ENCODE peak calls at places on chromosomes 2 and 18, in five cellular contexts. One of them, this sample, is unnamed.

GRCh38 chr2:217286833-217287232 is 427.0 kb upstream of the TNP1 start:
- DNase-seq in HCT116: no peak
- DNase-seq in K562: no peak
- DNase-seq in HepG2: no peak
- DNase-seq in H1: no peak
- DNase-seq in this sample: no peak

GRCh38 chr2:65660340-65660739 is 227.9 kb upstream of the SPRED2 start:
- DNase-seq in HCT116: no peak
- DNase-seq in K562: no peak
- DNase-seq in HepG2: peak; percentile 23
- DNase-seq in H1: no peak
- DNase-seq in this sample: no peak

GRCh38 chr2:229342376-229342775 is 71.3 kb upstream of the PID1 start:
- DNase-seq in HCT116: peak; percentile 26
- DNase-seq in K562: peak; percentile 7
- DNase-seq in HepG2: peak; percentile 4
- DNase-seq in H1: peak; percentile 89
- DNase-seq in this sample: no peak

GRCh38 chr2:96912356-96913116 is 42.7 kb upstream of the SEMA4C start:
- DNase-seq in HCT116: no peak
- DNase-seq in K562: no peak
- DNase-seq in HepG2: no peak
- DNase-seq in H1: no peak
- DNase-seq in this sample: no peak

GRCh38 chr2:148674063-148675020 is 29.8 kb downstream of the EPC2 start:
- DNase-seq in HCT116: peak; percentile 28
- DNase-seq in K562: peak; percentile 68
- DNase-seq in HepG2: peak; percentile 50
- DNase-seq in H1: peak; percentile 67
- DNase-seq in this sample: no peak

GRCh38 chr2:105827351-105828096 is 82.8 kb downstream of the NCK2 start:
- DNase-seq in HCT116: no peak
- DNase-seq in K562: no peak
- DNase-seq in HepG2: no peak
- DNase-seq in H1: no peak
- DNase-seq in this sample: no peak

GRCh38 chr2:170973492-170974303 is 44.6 kb downstream of the GORASP2 start:
- DNase-seq in HCT116: peak; percentile 62
- DNase-seq in K562: peak; percentile 99
- DNase-seq in HepG2: peak; percentile 83
- DNase-seq in H1: peak; percentile 93
- DNase-seq in this sample: no peak

GRCh38 chr2:175435012-175435411 is 253.5 kb upstream of the ATP5MC3 start:
- DNase-seq in HCT116: no peak
- DNase-seq in K562: no peak
- DNase-seq in HepG2: no peak
- DNase-seq in H1: no peak
- DNase-seq in this sample: no peak

GRCh38 chr18:11826836-11827235 is 24.4 kb upstream of the CHMP1B start:
- DNase-seq in HCT116: no peak
- DNase-seq in K562: no peak
- DNase-seq in HepG2: peak; percentile 34
- DNase-seq in H1: no peak
- DNase-seq in this sample: no peak

GRCh38 chr18:2651981-2652380 is 3.5 kb upstream of the SMCHD1 start:
- DNase-seq in HCT116: no peak
- DNase-seq in K562: no peak
- DNase-seq in HepG2: no peak
- DNase-seq in H1: no peak
- DNase-seq in this sample: no peak

GRCh38 chr2:237434916-237435315 is 21.0 kb upstream of the COL6A3 start:
- DNase-seq in HCT116: no peak
- DNase-seq in K562: peak; percentile 8
- DNase-seq in HepG2: no peak
- DNase-seq in H1: no peak
- DNase-seq in this sample: peak; percentile 24

GRCh38 chr2:177573120-177573519 is 180.5 kb downstream of the AGPS start:
- DNase-seq in HCT116: no peak
- DNase-seq in K562: no peak
- DNase-seq in HepG2: no peak
- DNase-seq in H1: no peak
- DNase-seq in this sample: no peak

GRCh38 chr2:233061591-233062446 is 1.7 kb downstream of the INPP5D start:
- DNase-seq in HCT116: no peak
- DNase-seq in K562: peak; percentile 24
- DNase-seq in HepG2: peak; percentile 88
- DNase-seq in H1: no peak
- DNase-seq in this sample: no peak

GRCh38 chr2:174026122-174026845 is 61.1 kb upstream of the SP3 start:
- DNase-seq in HCT116: no peak
- DNase-seq in K562: no peak
- DNase-seq in HepG2: no peak
- DNase-seq in H1: no peak
- DNase-seq in this sample: no peak

GRCh38 chr2:240876475-240877251 is 8.0 kb downstream of the AGXT start:
- DNase-seq in HCT116: no peak
- DNase-seq in K562: no peak
- DNase-seq in HepG2: peak; percentile 94
- DNase-seq in H1: no peak
- DNase-seq in this sample: no peak
- TF ChIP-seq POLR2AphosphoS5 in HCT116: no peak
- TF ChIP-seq POLR2AphosphoS5 in K562: no peak
- TF ChIP-seq POLR2AphosphoS5 in HepG2: peak; percentile 86
- TF ChIP-seq POLR2AphosphoS5 in H1: no peak
- TF ChIP-seq POLR2AphosphoS5 in this sample: no peak

DNA sequence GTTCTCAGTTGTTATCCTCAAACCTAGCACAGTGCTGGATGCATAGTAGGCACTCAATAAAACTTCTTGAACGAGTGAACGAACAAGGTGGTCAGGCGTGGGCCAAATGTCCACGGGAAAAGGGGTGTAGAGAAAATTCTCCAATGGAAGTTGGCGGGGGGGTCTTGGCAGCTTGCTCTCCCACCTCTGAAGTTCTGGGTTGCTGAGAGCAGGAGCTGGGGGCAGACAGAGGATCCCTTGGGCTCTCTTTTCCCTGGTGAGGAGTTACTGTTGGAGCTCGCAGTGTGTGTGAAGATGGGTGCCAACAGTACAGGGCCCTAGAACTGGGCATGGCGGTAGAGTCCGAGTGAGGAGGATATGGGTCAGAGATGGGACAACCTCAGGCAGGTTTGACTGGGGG is 2.3 kb upstream of the CRYBA2 start:
- DNase-seq in HCT116: no peak
- DNase-seq in K562: no peak
- DNase-seq in HepG2: no peak
- DNase-seq in H1: no peak
- DNase-seq in this sample: no peak
- TF ChIP-seq EZH2 in HCT116: no peak
- TF ChIP-seq EZH2 in K562: no peak
- TF ChIP-seq EZH2 in HepG2: no peak
- TF ChIP-seq EZH2 in H1: peak; percentile 68
- TF ChIP-seq EZH2 in this sample: no peak

DNA sequence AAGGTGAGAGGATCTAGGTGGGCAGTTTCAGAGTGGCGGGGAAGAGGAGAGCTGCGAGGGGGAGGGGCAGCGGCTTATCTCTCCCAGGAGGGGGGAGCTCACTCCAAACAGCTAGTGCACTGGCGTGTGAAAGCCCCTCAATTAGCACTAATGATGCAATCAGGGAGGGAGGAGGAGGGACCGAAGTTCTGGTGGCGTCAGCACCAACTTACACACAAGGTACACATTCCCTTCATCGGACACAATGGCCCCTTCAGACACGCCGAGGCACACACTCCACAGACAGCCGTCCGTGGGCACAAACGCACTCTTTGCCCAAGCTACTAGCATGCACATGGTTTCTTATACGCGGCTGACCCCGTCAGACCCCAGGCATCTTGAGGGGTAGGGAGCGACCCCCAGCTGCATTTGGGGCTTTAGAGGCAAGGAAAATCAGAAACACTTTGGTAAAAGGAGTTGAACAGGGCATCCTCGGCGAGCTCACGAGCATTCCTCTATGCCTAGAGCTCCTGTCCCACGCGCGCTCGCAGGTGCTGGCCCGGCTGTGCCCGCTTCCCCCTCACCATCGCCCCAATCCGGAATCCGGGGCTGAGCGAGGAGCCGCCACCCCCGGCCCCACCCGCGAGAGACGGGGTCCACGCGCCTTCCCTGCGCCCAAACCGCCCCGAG is 868 bp upstream of the PKDCC start:
- DNase-seq in HCT116: no peak
- DNase-seq in K562: peak; percentile 40
- DNase-seq in HepG2: peak; percentile 58
- DNase-seq in H1: peak; percentile 70
- DNase-seq in this sample: no peak
- H3K9ac ChIP-seq in HCT116: no peak overlapping the region
- H3K9ac ChIP-seq in K562: no peak overlapping the region
- H3K9ac ChIP-seq in HepG2: peak overlapping the region; percentile 64
- H3K9ac ChIP-seq in H1: peak overlapping the region; percentile 71
- H3K9ac ChIP-seq in this sample: peak overlapping the region; percentile 70

GRCh38 chr18:48727685-48728084 is 188.9 kb downstream of the CTIF start:
- DNase-seq in HCT116: no peak
- DNase-seq in K562: no peak
- DNase-seq in HepG2: no peak
- DNase-seq in H1: no peak
- DNase-seq in this sample: no peak
- TF ChIP-seq POLR2AphosphoS5 in HCT116: no peak
- TF ChIP-seq POLR2AphosphoS5 in K562: no peak
- TF ChIP-seq POLR2AphosphoS5 in HepG2: no peak
- TF ChIP-seq POLR2AphosphoS5 in H1: no peak
- TF ChIP-seq POLR2AphosphoS5 in this sample: no peak

DNA sequence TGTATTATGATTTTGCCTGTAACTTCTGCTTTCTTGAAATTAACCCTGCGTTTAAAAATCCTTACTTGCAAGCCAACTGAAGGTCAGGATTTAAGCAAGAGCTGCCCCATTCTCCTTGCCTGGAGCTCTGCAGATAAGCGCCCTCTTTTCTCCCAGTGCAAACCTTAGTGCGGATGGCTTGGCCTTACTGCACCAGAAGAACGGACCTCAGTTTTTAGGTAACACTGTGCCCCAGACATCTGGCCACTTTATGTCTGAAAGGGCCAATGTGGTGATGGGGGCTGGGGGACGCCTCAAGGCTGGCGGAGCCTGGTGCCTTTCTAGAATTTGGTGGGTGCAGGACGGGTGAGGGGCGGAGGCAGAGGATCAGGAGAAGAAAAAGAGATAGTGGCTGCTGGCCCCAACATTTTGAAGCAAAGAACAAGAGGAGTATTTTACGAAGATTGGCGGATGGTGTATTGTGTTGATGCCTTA is 718 bp upstream of the TNFRSF11A start:
- DNase-seq in HCT116: no peak
- DNase-seq in K562: no peak
- DNase-seq in HepG2: no peak
- DNase-seq in H1: peak; percentile 64
- DNase-seq in this sample: no peak
- TF ChIP-seq EZH2 in HCT116: no peak
- TF ChIP-seq EZH2 in K562: no peak
- TF ChIP-seq EZH2 in HepG2: no peak
- TF ChIP-seq EZH2 in H1: no peak
- TF ChIP-seq EZH2 in this sample: no peak

GRCh38 chr2:241507430-241508239 is 749 bp downstream of the STK25 start:
- DNase-seq in HCT116: no peak
- DNase-seq in K562: peak; percentile 49
- DNase-seq in HepG2: peak; percentile 62
- DNase-seq in H1: peak; percentile 73
- DNase-seq in this sample: no peak

GRCh38 chr2:241508510-241509407 is at the start of gene STK25:
- DNase-seq in HCT116: peak; percentile 94
- DNase-seq in K562: peak; percentile 90
- DNase-seq in HepG2: peak; percentile 97
- DNase-seq in H1: peak; percentile 94
- DNase-seq in this sample: peak; percentile 75

GRCh38 chr2:241509408-241509784 is 1.0 kb upstream of the STK25 start:
- DNase-seq in HCT116: no peak
- DNase-seq in K562: no peak
- DNase-seq in HepG2: no peak
- DNase-seq in H1: no peak
- DNase-seq in this sample: no peak

GRCh38 chr2:241506793-241507429 is 1.5 kb downstream of the STK25 start:
- DNase-seq in HCT116: no peak
- DNase-seq in K562: no peak
- DNase-seq in HepG2: no peak
- DNase-seq in H1: no peak
- DNase-seq in this sample: no peak

DNA sequence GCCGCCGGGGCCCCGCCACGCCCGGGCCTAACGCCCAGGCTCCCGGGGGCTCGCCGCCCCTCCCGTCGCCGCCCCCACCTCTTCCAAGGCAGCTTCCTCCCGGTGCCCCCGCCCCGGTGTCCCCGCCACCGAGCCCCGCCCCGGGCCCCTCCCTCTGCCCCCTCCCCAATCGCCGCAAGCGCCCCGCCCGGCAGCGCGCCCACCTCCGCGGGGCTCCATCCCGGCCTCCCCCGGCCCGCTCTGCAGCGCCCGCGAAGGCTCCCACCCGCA is 209 bp downstream of the STK25 start:
- DNase-seq in HCT116: no peak
- DNase-seq in K562: peak; percentile 78
- DNase-seq in HepG2: no peak
- DNase-seq in H1: no peak
- DNase-seq in this sample: no peak
- H3K9ac ChIP-seq in HCT116: peak overlapping the region; percentile 87
- H3K9ac ChIP-seq in K562: peak overlapping the region; percentile 74
- H3K9ac ChIP-seq in HepG2: peak overlapping the region; percentile 83
- H3K9ac ChIP-seq in H1: no peak overlapping the region
- H3K9ac ChIP-seq in this sample: peak overlapping the region; percentile 82

GRCh38 chr2:44656460-44656859 is 285.0 kb upstream of the SIX3 start:
- DNase-seq in HCT116: no peak
- DNase-seq in K562: no peak
- DNase-seq in HepG2: no peak
- DNase-seq in H1: no peak
- DNase-seq in this sample: no peak
- TF ChIP-seq POLR2AphosphoS5 in HCT116: no peak
- TF ChIP-seq POLR2AphosphoS5 in K562: no peak
- TF ChIP-seq POLR2AphosphoS5 in HepG2: no peak
- TF ChIP-seq POLR2AphosphoS5 in H1: no peak
- TF ChIP-seq POLR2AphosphoS5 in this sample: no peak

DNA sequence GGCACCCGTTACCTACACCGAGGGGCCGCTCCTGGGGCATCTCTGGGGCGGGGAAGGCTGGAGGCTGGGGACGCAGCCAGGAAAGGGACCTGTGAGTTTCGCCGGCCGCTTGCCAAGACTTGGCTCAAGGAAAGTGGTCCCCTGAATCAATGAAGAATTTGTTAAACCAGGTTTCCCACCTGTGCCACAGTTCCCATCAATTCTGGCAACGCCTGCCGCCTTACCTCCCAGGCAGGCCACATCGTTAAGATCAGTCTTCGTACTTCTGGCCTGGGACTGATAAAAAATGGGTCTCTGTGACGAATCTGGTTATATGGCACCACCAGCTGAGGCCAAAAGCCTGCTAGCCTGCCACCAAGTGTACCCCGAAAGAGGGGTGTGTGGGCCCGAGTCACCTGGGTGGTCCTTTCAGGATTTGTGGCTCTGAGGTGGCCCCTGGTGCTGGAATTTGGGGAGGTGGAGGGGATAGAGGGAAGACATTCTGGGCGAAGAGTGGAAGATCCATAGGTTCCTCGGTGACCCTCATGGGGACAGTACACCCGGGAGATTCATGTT is 789 bp upstream of the TGFA start:
- DNase-seq in HCT116: no peak
- DNase-seq in K562: no peak
- DNase-seq in HepG2: no peak
- DNase-seq in H1: no peak
- DNase-seq in this sample: no peak
- TF ChIP-seq EZH2 in HCT116: no peak
- TF ChIP-seq EZH2 in K562: no peak
- TF ChIP-seq EZH2 in HepG2: no peak
- TF ChIP-seq EZH2 in H1: no peak
- TF ChIP-seq EZH2 in this sample: no peak